ENCODE peak calls at places on chromosomes 16 and 17, in ten cellular contexts. Z, N, L, T, O, G, F, B, S and I are unnamed samples.

GRCh38 chr17:55420067-55420775 is 1.4 kb downstream of the MMD start:
- DNase-seq in Z (no peak), N (no peak), L (no peak), T (no peak), O (no peak), G (no peak), F (peak; percentile 21), B (no peak), S (peak; percentile 58), I (no peak)

GRCh38 chr16:57133911-57134310 is 41.5 kb downstream of the CPNE2 start:
- DNase-seq in Z (no peak), N (no peak), L (no peak), T (no peak), O (no peak), G (no peak), F (no peak), B (no peak), S (no peak), I (no peak)

GRCh38 chr17:44004077-44004760 is at the start of gene NAGS:
- DNase-seq in Z (no peak), N (peak; percentile 49), L (peak; percentile 24), T (no peak), O (no peak), G (no peak), F (no peak), B (no peak), S (peak; percentile 91), I (peak; percentile 47)

GRCh38 chr16:27344707-27345106 is 30.9 kb downstream of the IL4R start:
- DNase-seq in Z (no peak), N (no peak), L (no peak), T (no peak), O (no peak), G (no peak), F (no peak), B (no peak), S (no peak), I (no peak)

GRCh38 chr17:4944163-4944553 is 4.1 kb downstream of the RNF167 start:
- DNase-seq in Z (no peak), N (no peak), L (no peak), T (no peak), O (no peak), G (no peak), F (no peak), B (no peak), S (peak; percentile 53), I (no peak)

GRCh38 chr17:48760411-48760810 is 31.9 kb upstream of the HOXB13 start:
- DNase-seq in Z (no peak), N (no peak), L (no peak), T (no peak), O (no peak), G (peak; percentile 13), F (no peak), B (no peak), S (peak; percentile 74), I (no peak)

GRCh38 chr16:14434860-14435259 is 195.2 kb downstream of the PARN start:
- DNase-seq in Z (no peak), N (no peak), L (no peak), T (no peak), O (no peak), G (no peak), F (no peak), B (no peak), S (no peak), I (no peak)

GRCh38 chr17:63382136-63382535 is 64.0 kb downstream of the CYB561 start:
- DNase-seq in Z (no peak), N (no peak), L (no peak), T (no peak), O (no peak), G (no peak), F (no peak), B (no peak), S (no peak), I (no peak)

GRCh38 chr17:71287246-71287828 is 833.5 kb upstream of the SOX9 start:
- DNase-seq in Z (no peak), N (no peak), L (no peak), T (no peak), O (peak; percentile 22), G (no peak), F (no peak), B (no peak), S (no peak), I (no peak)

GRCh38 chr17:71283486-71283885 is 837.3 kb upstream of the SOX9 start:
- DNase-seq in Z (no peak), N (no peak), L (no peak), T (no peak), O (no peak), G (no peak), F (no peak), B (no peak), S (no peak), I (no peak)

GRCh38 chr17:71286625-71287024 is 834.2 kb upstream of the SOX9 start:
- DNase-seq in Z (no peak), N (no peak), L (no peak), T (no peak), O (no peak), G (no peak), F (no peak), B (no peak), S (no peak), I (no peak)

GRCh38 chr17:71284032-71284755 is 836.6 kb upstream of the SOX9 start:
- DNase-seq in Z (no peak), N (no peak), L (no peak), T (no peak), O (no peak), G (no peak), F (no peak), B (no peak), S (no peak), I (no peak)
- H3K9me3 ChIP-seq in Z (no peaks in the 10 kb centered on the region), N (no peaks in the 10 kb centered on the region), L (no peaks in the 10 kb centered on the region), T (peaks cover 1% of the 10 kb centered on the region), O (no peaks in the 10 kb centered on the region), G (no peaks in the 10 kb centered on the region), F (no peaks in the 10 kb centered on the region), B (peaks cover 2% of the 10 kb centered on the region), S (no peaks in the 10 kb centered on the region), I (no peaks in the 10 kb centered on the region)

DNA sequence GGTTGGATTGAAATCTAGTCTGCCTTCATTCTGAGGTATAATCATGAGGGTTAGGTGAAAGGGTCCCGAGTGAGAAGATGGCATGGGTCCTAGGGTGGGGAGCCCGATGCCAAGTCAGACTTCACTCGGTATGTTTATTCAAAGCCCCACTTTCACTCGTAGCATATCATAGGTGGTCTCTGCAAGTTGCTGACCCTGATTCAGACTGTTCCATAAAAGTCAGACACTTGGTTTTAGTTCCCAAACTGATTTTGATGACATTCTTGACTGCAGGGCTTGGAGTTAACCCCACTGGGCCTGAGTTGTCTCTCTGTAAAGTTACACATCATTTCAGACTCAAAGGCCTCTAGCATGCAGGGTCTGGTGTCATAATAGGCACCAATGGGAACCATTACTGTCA is 17.8 kb downstream of the HAPSTR1 start:
- DNase-seq in Z (no peak), N (no peak), L (no peak), T (no peak), O (no peak), G (no peak), F (no peak), B (no peak), S (no peak), I (no peak)
- H3K4me3 ChIP-seq in Z (no peak overlapping the region), N (no peak overlapping the region), L (no peak overlapping the region), T (no peak overlapping the region), O (no peak overlapping the region), G (no peak overlapping the region), F (no peak overlapping the region), B (peak overlapping the region; percentile 12), S (no peak overlapping the region), I (no peak overlapping the region)

GRCh38 chr16:63617047-63617989 is 1504.5 kb downstream of the CDH11 start:
- DNase-seq in Z (peak; percentile 35), N (no peak), L (no peak), T (no peak), O (peak; percentile 14), G (no peak), F (peak; percentile 8), B (peak; percentile 23), S (peak; percentile 7), I (peak; percentile 39)

GRCh38 chr16:63617990-63618763 is 1503.7 kb downstream of the CDH11 start:
- DNase-seq in Z (no peak), N (peak; percentile 11), L (peak; percentile 10), T (no peak), O (peak; percentile 29), G (no peak), F (peak; percentile 25), B (peak; percentile 26), S (peak; percentile 43), I (no peak)

GRCh38 chr16:63612462-63613227 is 1509.2 kb downstream of the CDH11 start:
- DNase-seq in Z (no peak), N (no peak), L (no peak), T (peak; percentile 70), O (no peak), G (no peak), F (no peak), B (no peak), S (no peak), I (no peak)

GRCh38 chr16:63613701-63614100 is 1508.2 kb downstream of the CDH11 start:
- DNase-seq in Z (peak; percentile 17), N (peak; percentile 65), L (no peak), T (no peak), O (peak; percentile 32), G (no peak), F (no peak), B (no peak), S (peak; percentile 25), I (no peak)

DNA sequence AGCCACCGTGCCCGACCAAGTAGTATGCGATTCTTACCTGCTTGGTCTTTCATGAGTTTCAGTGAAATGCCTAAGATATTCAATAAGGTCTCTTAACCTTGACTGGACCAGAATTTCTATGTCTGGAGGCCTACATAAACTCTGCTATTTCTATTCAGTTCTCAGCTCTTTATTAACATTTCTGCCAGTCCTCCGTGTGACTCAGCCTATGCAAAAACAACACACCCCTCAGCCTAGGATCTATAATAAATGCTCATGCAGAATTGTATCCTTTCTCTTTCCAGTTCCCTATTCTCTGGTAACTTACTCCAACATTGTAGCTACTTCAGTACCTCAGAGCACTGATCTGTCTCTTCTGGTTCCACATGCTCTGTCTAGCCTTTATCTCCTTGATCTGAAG is 1507.4 kb downstream of the CDH11 start:
- DNase-seq in Z (peak; percentile 19), N (peak; percentile 59), L (no peak), T (no peak), O (no peak), G (no peak), F (no peak), B (no peak), S (no peak), I (no peak)
- H3K36me3 ChIP-seq in Z (no peaks in the 10 kb centered on the region), N (no peaks in the 10 kb centered on the region), L (no peaks in the 10 kb centered on the region), T (no peaks in the 10 kb centered on the region), O (no peaks in the 10 kb centered on the region), G (no peaks in the 10 kb centered on the region), F (no peaks in the 10 kb centered on the region), B (no peaks in the 10 kb centered on the region), S (no peaks in the 10 kb centered on the region), I (no peaks in the 10 kb centered on the region)

GRCh38 chr16:35574454-35575431 is 2115.3 kb downstream of the TP53TG3F start:
- DNase-seq in Z (no peak), N (no peak), L (no peak), T (no peak), O (no peak), G (no peak), F (no peak), B (no peak), S (no peak), I (no peak)

GRCh38 chr16:35574011-35574410 is 2114.6 kb downstream of the TP53TG3F start:
- DNase-seq in Z (no peak), N (no peak), L (no peak), T (no peak), O (no peak), G (no peak), F (no peak), B (no peak), S (no peak), I (no peak)

GRCh38 chr16:35573407-35573806 is 2114.0 kb downstream of the TP53TG3F start:
- DNase-seq in Z (no peak), N (no peak), L (no peak), T (no peak), O (no peak), G (no peak), F (no peak), B (no peak), S (no peak), I (no peak)

GRCh38 chr16:35570946-35571345 is 2111.5 kb downstream of the TP53TG3F start:
- DNase-seq in Z (no peak), N (no peak), L (no peak), T (no peak), O (no peak), G (no peak), F (no peak), B (no peak), S (no peak), I (no peak)

GRCh38 chr16:35572186-35572585 is 2112.8 kb downstream of the TP53TG3F start:
- DNase-seq in Z (no peak), N (no peak), L (no peak), T (no peak), O (no peak), G (no peak), F (no peak), B (no peak), S (no peak), I (no peak)
- H3K9me3 ChIP-seq in Z (no peaks in the 10 kb centered on the region), N (no peaks in the 10 kb centered on the region), L (no peaks in the 10 kb centered on the region), T (peaks cover 63% of the 10 kb centered on the region), O (no peaks in the 10 kb centered on the region), G (peaks cover 19% of the 10 kb centered on the region), F (no peaks in the 10 kb centered on the region), B (no peaks in the 10 kb centered on the region), S (peaks cover 3% of the 10 kb centered on the region), I (no peaks in the 10 kb centered on the region)